ENCODE peak calls at places on chromosomes 2 and 18, in eight cellular contexts. D is fibroblast of lung, S is IMR-90, F is Karpas-422, V is neuronal stem cell, Q is colonic mucosa, G is H9, U is GM23248. M is an unnamed sample. For H3K4me1, the result is how much of the 10 kb centered on the place peaks cover.

GRCh38 chr18:27315001-27315400 is 129.9 kb upstream of the CHST9 start:
- DNase-seq in S (no peak), F (no peak), G (no peak), D (no peak), V (no peak), Q (no peak), U (no peak), M (peak)

GRCh38 chr2:199932312-199932855 is 21.3 kb downstream of the C2orf69 start:
- DNase-seq in F (no peak), U (no peak), D (peak), S (no peak), V (no peak), Q (no peak), G (no peak), M (no peak)

GRCh38 chr18:55588001-55588875 is at the start of gene TCF4:
- DNase-seq in G (peak), S (peak), D (peak), V (peak), Q (peak), F (peak), U (peak), M (peak)

GRCh38 chr2:27086722-27087446 is at the start of gene KHK:
- DNase-seq in Q (peak), V (no peak), D (no peak), S (no peak), G (no peak), U (peak), F (no peak), M (no peak)

GRCh38 chr2:169119816-169120215 is 50.5 kb downstream of the DHRS9 start:
- DNase-seq in F (no peak), U (no peak), V (no peak), D (no peak), S (no peak), G (no peak), Q (no peak), M (no peak)

GRCh38 chr2:128315829-128316776 is 2.6 kb downstream of the HS6ST1 start:
- DNase-seq in F (no peak), U (peak), V (no peak), Q (peak), S (peak), D (peak), G (no peak), M (no peak)

GRCh38 chr2:33123216-33123615 is 176.5 kb downstream of the LTBP1 start:
- DNase-seq in V (no peak), Q (no peak), F (no peak), U (peak), G (no peak), D (no peak), S (peak), M (no peak)

GRCh38 chr18:25842665-25843064 is 247.7 kb downstream of the SS18 start:
- DNase-seq in F (no peak), V (no peak), D (no peak), U (no peak), G (no peak), Q (no peak), S (no peak), M (no peak)

GRCh38 chr18:70337139-70337972 is 48.5 kb downstream of the SOCS6 start:
- DNase-seq in G (peak), S (peak), Q (peak), D (peak), U (peak), V (peak), F (no peak), M (peak)

GRCh38 chr2:187581125-187581896 is 27.1 kb upstream of the TFPI start:
- DNase-seq in V (peak), F (peak), D (peak), S (peak), U (peak), Q (peak), G (no peak), M (peak)

GRCh38 chr2:221342388-221342787 is 229.7 kb downstream of the EPHA4 start:
- DNase-seq in G (no peak), F (no peak), S (no peak), D (no peak), U (no peak), V (no peak), Q (no peak), M (no peak)

GRCh38 chr2:67457699-67458098 is 60.6 kb downstream of the ETAA1 start:
- DNase-seq in F (no peak), G (no peak), V (no peak), Q (no peak), S (no peak), D (no peak), U (no peak), M (no peak)

GRCh38 chr2:188695953-188696352 is 278.2 kb upstream of the COL3A1 start:
- DNase-seq in G (no peak), Q (no peak), U (peak), S (peak), D (peak), F (no peak), V (no peak), M (no peak)

GRCh38 chr2:150125708-150126107 is 361.8 kb downstream of the RND3 start:
- DNase-seq in V (no peak), D (peak), Q (no peak), S (peak), G (no peak), U (peak), F (no peak), M (peak)

GRCh38 chr18:63102941-63103744 is 216.4 kb downstream of the BCL2 start:
- DNase-seq in Q (no peak), U (no peak), G (no peak), S (no peak), V (no peak), F (no peak), D (no peak), M (no peak)

GRCh38 chr2:172513935-172514586 is 41.8 kb upstream of the PDK1 start:
- DNase-seq in V (no peak), G (peak), Q (no peak), D (no peak), S (no peak), U (no peak), F (no peak), M (no peak)
- H3K9ac ChIP-seq in V (no peak), G (no peak), Q (no peak), D (no peak), S (no peak), U (no peak), F (no peak), M (no peak)

GRCh38 chr2:239307221-239307569 is 93.6 kb downstream of the HDAC4 start:
- DNase-seq in F (no peak), D (no peak), U (no peak), G (no peak), S (no peak), V (no peak), Q (no peak), M (no peak)

GRCh38 chr2:239304533-239305221 is 96.1 kb downstream of the HDAC4 start:
- DNase-seq in D (no peak), V (no peak), Q (no peak), U (no peak), S (no peak), G (no peak), F (no peak), M (no peak)

GRCh38 chr2:239306274-239307220 is 94.3 kb downstream of the HDAC4 start:
- DNase-seq in F (no peak), V (no peak), D (no peak), G (no peak), S (no peak), U (no peak), Q (no peak), M (no peak)

GRCh38 chr2:239305222-239305575 is 95.6 kb downstream of the HDAC4 start:
- DNase-seq in Q (no peak), F (no peak), V (no peak), S (no peak), D (no peak), G (no peak), U (no peak), M (no peak)

GRCh38 chr2:239305771-239306170 is 95.0 kb downstream of the HDAC4 start:
- DNase-seq in D (no peak), S (no peak), F (no peak), V (no peak), U (no peak), G (no peak), Q (no peak), M (no peak)
- H3K4me1 ChIP-seq in D (under half), S (under half), F (under half), V (under half), U (under half), G (under half), Q (under half), M (under half)

GRCh38 chr2:96921561-96922303 is 51.9 kb upstream of the SEMA4C start:
- DNase-seq in F (no peak), D (no peak), Q (no peak), V (no peak), U (no peak), S (no peak), G (no peak), M (no peak)
- H3K9ac ChIP-seq in F (no peak), D (no peak), Q (no peak), V (peak), U (no peak), S (no peak), G (no peak), M (no peak)

GRCh38 chr2:108585446-108585845 is 51.2 kb downstream of the LIMS1 start:
- DNase-seq in F (no peak), V (no peak), G (no peak), U (no peak), D (peak), S (no peak), Q (no peak), M (no peak)
- H3K4me1 ChIP-seq in F (under half), V (under half), G (under half), U (under half), D (under half), S (under half), Q (under half), M (half or more)

DNA sequence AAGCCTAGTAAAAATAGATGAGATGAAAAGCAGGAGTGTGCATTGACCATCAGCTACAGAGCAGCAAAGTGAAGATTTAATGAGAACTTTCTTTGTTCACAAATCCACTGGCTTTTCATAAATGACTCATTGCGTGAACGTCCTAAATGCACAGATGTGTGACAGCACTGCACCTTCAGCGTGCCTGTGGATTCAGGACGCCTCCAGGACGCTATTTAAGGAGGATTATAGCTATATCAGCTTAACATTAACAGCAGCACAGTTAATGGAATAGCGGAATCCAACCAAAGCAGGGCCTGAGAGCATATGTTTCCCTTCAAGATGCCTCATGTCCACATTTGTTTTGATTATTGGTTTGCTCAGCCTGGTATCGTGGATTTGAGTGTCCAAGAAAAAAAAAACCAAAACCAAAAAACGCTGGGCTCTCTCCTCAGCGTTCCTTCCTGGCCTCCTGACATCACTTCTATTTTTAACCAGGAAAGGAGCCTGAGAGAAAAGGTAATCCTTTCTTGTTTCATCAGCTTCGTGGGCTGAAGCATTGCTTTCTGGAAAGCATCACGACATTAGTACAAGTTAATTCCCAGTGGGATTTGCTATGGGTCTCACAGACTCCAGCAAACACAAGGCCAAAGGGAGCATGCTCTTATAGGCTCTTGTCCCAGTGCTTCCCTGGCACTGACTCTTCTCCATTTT is 447.0 kb upstream of the SMIM21 start:
- DNase-seq in F (no peak), G (no peak), V (no peak), D (peak), U (no peak), Q (no peak), S (no peak), M (no peak)
- H3K9ac ChIP-seq in F (no peak), G (no peak), V (no peak), D (no peak), U (no peak), Q (no peak), S (no peak), M (no peak)

GRCh38 chr2:47056875-47057731 is 98.0 kb downstream of the STPG4 start:
- DNase-seq in G (no peak), Q (peak), S (no peak), U (peak), F (no peak), D (peak), V (no peak), M (no peak)
- H3K4me1 ChIP-seq in G (under half), Q (under half), S (under half), U (under half), F (under half), D (under half), V (under half), M (under half)

DNA sequence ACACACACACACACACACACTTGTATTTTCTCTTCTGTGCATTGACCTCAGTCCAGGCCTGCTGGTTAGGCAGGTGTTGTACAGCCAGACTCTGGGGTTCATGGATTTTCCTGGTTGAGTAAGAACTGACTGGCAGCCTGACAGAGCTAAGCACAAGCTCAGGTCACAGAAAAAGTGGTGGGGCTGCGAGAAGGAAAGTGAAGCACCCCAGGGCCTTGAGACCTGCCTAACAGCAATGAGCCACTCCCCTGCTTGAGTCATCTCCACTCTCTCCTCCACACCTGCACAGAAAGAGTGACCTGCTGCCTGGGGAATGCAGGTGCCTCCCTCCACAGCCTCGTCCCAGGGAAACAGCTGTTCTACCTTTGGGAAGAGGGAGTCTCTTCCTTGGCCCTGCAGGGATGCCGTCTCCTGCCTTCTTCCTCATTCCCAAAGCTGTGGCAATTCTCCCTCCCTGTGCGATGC is 91.4 kb upstream of the LGALSL start:
- DNase-seq in D (no peak), G (no peak), S (no peak), V (no peak), Q (peak), F (no peak), U (no peak), M (no peak)
- H3K9ac ChIP-seq in D (no peak), G (no peak), S (no peak), V (no peak), Q (no peak), F (no peak), U (no peak), M (no peak)

GRCh38 chr2:174609261-174609660 is 11.7 kb upstream of the WIPF1 start:
- DNase-seq in Q (no peak), S (no peak), U (no peak), F (no peak), G (no peak), D (no peak), V (no peak), M (no peak)

GRCh38 chr2:174607584-174607983 is 10.0 kb upstream of the WIPF1 start:
- DNase-seq in D (no peak), S (no peak), F (no peak), G (no peak), Q (no peak), U (no peak), V (no peak), M (no peak)

GRCh38 chr2:174606336-174606735 is 8.7 kb upstream of the WIPF1 start:
- DNase-seq in D (peak), U (peak), S (peak), F (peak), V (no peak), G (no peak), Q (no peak), M (no peak)

GRCh38 chr2:174608866-174609214 is 11.2 kb upstream of the WIPF1 start:
- DNase-seq in U (no peak), F (peak), V (no peak), G (no peak), Q (no peak), D (no peak), S (no peak), M (no peak)

DNA sequence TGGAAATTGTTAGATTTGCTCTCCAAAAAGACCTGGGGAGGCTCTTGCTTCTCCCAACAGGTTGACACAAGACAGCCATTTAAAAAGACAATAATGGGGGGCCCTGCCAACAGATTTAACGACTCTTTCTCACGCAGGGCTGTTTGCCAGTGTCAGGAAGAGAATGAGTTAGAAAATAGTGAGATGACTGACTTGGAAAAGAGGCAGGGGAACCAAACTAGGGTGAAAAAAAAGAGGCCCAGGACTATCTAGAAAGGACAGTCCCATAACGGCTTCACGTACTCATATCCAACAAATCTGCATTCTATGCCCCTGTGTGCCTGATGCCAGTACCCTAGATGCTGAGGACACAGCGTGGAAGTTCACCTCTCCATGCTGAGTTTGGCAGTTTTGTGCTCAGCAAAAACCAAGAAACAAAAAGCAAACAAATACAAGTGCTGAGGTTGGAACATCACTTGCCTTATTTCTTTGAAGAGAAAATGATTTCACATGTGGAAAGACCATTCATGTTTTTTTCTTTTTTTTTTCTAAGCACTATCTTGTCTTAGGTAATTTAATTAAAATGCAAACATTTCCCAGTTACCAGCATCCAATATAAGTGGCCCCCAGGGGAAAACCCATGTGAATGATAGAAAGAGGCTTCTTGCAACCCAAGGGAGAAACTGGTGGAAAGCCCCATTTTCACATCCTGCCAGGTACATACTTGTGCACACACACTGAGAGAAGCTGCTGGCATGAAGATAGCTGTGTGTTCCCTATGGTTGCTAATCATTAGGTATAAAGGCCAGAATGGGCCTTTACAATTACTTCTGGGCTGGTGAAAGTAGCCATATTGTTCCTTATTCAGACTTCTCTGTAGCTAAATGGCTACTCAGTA is 10.6 kb upstream of the WIPF1 start:
- DNase-seq in F (no peak), G (no peak), U (peak), S (no peak), D (no peak), V (no peak), Q (no peak), M (no peak)
- H3K4me1 ChIP-seq in F (half or more), G (under half), U (under half), S (under half), D (under half), V (under half), Q (under half), M (under half)

DNA sequence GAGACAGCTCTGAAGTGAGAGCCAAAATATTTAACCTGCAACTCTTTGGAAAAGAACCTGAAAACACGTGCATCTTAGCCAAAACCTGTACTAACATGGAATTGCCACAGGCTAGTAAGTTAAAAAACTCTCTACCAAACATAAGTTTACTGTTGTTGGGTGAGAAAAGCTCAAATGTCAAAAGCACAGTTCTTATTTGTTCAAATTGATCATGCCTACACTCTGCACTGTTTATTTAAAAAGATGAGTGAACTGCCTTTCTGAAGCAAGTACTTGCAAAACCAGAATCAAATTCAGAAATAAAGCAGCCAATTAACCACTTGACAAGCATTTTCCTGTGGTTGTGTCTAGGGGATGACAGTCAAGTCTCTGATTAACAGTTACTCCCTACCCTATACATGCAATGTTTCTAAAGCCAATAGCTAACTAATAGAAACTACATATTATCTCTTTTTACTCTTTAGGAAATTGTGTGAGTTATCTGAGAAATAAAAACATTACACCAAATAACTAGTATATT is 5.6 kb downstream of the IKZF2 start:
- DNase-seq in D (no peak), S (no peak), F (no peak), V (no peak), U (no peak), G (no peak), Q (no peak), M (no peak)
- H3K9ac ChIP-seq in D (no peak), S (no peak), F (no peak), V (no peak), U (no peak), G (no peak), Q (no peak), M (no peak)

GRCh38 chr18:12312936-12313335 is 4.9 kb downstream of the TUBB6 start:
- DNase-seq in F (no peak), D (no peak), V (no peak), G (no peak), Q (no peak), U (peak), S (peak), M (no peak)

GRCh38 chr18:12314586-12315305 is 6.7 kb downstream of the TUBB6 start:
- DNase-seq in S (no peak), G (no peak), Q (no peak), F (no peak), U (no peak), D (no peak), V (no peak), M (no peak)

GRCh38 chr18:12315911-12316310 is 7.9 kb downstream of the TUBB6 start:
- DNase-seq in D (no peak), Q (no peak), U (peak), F (no peak), G (no peak), S (no peak), V (no peak), M (no peak)

GRCh38 chr18:12315481-12315880 is 7.4 kb downstream of the TUBB6 start:
- DNase-seq in F (no peak), V (no peak), Q (no peak), G (no peak), D (no peak), S (no peak), U (peak), M (no peak)

DNA sequence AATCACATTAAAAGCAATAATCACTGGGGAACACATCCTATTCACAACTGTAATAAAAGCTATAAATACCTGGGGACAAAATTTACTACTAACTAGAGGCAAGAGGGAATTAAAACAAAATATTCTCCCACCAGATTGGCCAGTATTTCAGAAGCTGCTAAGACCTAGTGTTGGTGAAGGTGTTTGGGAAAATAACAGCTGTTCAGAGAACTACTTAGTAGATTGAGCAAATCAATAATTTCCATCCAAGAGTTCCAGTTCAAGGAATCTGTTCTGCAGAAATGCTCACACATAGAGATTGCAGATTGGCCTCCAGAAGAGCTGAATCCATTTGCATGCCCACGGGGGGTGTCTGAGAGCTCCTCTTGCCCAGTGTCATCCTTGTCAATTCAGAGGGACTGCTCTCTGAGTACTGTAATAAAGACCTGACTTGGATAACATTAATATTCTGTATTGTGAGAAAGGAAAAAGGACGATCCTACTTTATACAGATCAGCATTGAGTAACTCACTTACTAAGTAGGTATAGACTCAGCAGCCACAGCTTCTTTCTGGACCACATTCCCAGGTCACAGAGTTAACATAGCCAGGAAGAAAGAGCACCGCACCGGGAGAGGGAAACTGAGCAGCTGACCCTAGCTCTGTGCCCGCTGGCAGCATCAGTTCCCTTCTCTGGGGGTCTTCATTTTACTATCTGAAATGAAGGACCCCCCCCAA is 5.6 kb downstream of the TUBB6 start:
- DNase-seq in V (no peak), Q (no peak), D (no peak), G (no peak), F (no peak), U (peak), S (no peak), M (no peak)
- H3K4me1 ChIP-seq in V (under half), Q (under half), D (under half), G (under half), F (under half), U (half or more), S (under half), M (under half)